ENCODE peak calls at places on chromosomes 4 and X, in five cellular contexts. One of them, this sample, is unnamed.

GRCh38 chrX:24241822-24242648 is 71.8 kb downstream of the SUPT20HL2 start:
- DNase-seq in A673: peak; percentile 80
- DNase-seq in Peyer's patch: no peak
- DNase-seq in GM06990: no peak
- DNase-seq in suprapubic skin: no peak
- DNase-seq in this sample: no peak

GRCh38 chr4:23877758-23878229 is 12.1 kb downstream of the PPARGC1A start:
- DNase-seq in suprapubic skin: no peak
- DNase-seq in GM06990: no peak
- DNase-seq in Peyer's patch: peak; percentile 76
- DNase-seq in A673: no peak
- DNase-seq in this sample: no peak

GRCh38 chrX:119760026-119760902 is 1.9 kb downstream of the SOWAHD start:
- DNase-seq in A673: no peak
- DNase-seq in suprapubic skin: no peak
- DNase-seq in GM06990: peak; percentile 68
- DNase-seq in Peyer's patch: peak; percentile 58
- DNase-seq in this sample: no peak

GRCh38 chr4:133152801-133153526 is 3.9 kb downstream of the PCDH10 start:
- DNase-seq in Peyer's patch: no peak
- DNase-seq in A673: peak; percentile 51
- DNase-seq in suprapubic skin: peak; percentile 31
- DNase-seq in GM06990: no peak
- DNase-seq in this sample: no peak

GRCh38 chr4:89446193-89446592 is 138.6 kb upstream of the GPRIN3 start:
- DNase-seq in suprapubic skin: no peak
- DNase-seq in GM06990: no peak
- DNase-seq in A673: no peak
- DNase-seq in Peyer's patch: no peak
- DNase-seq in this sample: no peak

GRCh38 chr4:120769227-120769626 is 153.3 kb downstream of the PRDM5 start:
- DNase-seq in Peyer's patch: no peak
- DNase-seq in GM06990: no peak
- DNase-seq in A673: no peak
- DNase-seq in suprapubic skin: no peak
- DNase-seq in this sample: peak; percentile 93

GRCh38 chr4:151199496-151200190 is 77.3 kb upstream of the PRSS48 start:
- DNase-seq in suprapubic skin: no peak
- DNase-seq in A673: no peak
- DNase-seq in GM06990: no peak
- DNase-seq in Peyer's patch: no peak
- DNase-seq in this sample: no peak

GRCh38 chr4:168699224-168699878 is 202.5 kb downstream of the PALLD start:
- DNase-seq in suprapubic skin: no peak
- DNase-seq in A673: no peak
- DNase-seq in GM06990: no peak
- DNase-seq in Peyer's patch: no peak
- DNase-seq in this sample: no peak

GRCh38 chr4:138222041-138222440 is 20.1 kb downstream of the SLC7A11 start:
- DNase-seq in GM06990: no peak
- DNase-seq in suprapubic skin: no peak
- DNase-seq in Peyer's patch: no peak
- DNase-seq in A673: peak; percentile 96
- DNase-seq in this sample: no peak

GRCh38 chr4:165668694-165669093 is 204.3 kb upstream of the TLL1 start:
- DNase-seq in suprapubic skin: no peak
- DNase-seq in A673: peak; percentile 46
- DNase-seq in Peyer's patch: no peak
- DNase-seq in GM06990: no peak
- DNase-seq in this sample: peak; percentile 58

GRCh38 chr4:28435346-28435745 is 1574.7 kb downstream of the STIM2 start:
- DNase-seq in A673: no peak
- DNase-seq in GM06990: no peak
- DNase-seq in Peyer's patch: no peak
- DNase-seq in suprapubic skin: no peak
- DNase-seq in this sample: no peak

GRCh38 chr4:2084316-2084715 is 25.2 kb downstream of the NAT8L start:
- DNase-seq in GM06990: no peak
- DNase-seq in A673: no peak
- DNase-seq in suprapubic skin: peak; percentile 53
- DNase-seq in Peyer's patch: no peak
- DNase-seq in this sample: no peak

GRCh38 chr4:85600501-85600900 is 125.6 kb downstream of the ARHGAP24 start:
- DNase-seq in A673: no peak
- DNase-seq in Peyer's patch: no peak
- DNase-seq in suprapubic skin: no peak
- DNase-seq in GM06990: no peak
- DNase-seq in this sample: no peak

GRCh38 chr4:103303011-103303410 is 104.9 kb upstream of the CENPE start:
- DNase-seq in Peyer's patch: no peak
- DNase-seq in suprapubic skin: no peak
- DNase-seq in GM06990: no peak
- DNase-seq in A673: no peak
- DNase-seq in this sample: no peak

GRCh38 chr4:48815483-48815882 is 15.4 kb upstream of the OCIAD1 start:
- DNase-seq in A673: no peak
- DNase-seq in GM06990: peak; percentile 33
- DNase-seq in suprapubic skin: no peak
- DNase-seq in Peyer's patch: no peak
- DNase-seq in this sample: no peak

GRCh38 chr4:2799971-2800690 is 7.2 kb downstream of the SH3BP2 start:
- DNase-seq in suprapubic skin: peak; percentile 76
- DNase-seq in A673: no peak
- DNase-seq in GM06990: peak; percentile 31
- DNase-seq in Peyer's patch: peak; percentile 47
- DNase-seq in this sample: no peak

GRCh38 chrX:110050885-110051284 is 48.0 kb downstream of the TMEM164 start:
- DNase-seq in suprapubic skin: no peak
- DNase-seq in GM06990: no peak
- DNase-seq in Peyer's patch: no peak
- DNase-seq in A673: no peak
- DNase-seq in this sample: no peak

GRCh38 chr4:38456096-38456495 is 207.9 kb upstream of the KLF3 start:
- DNase-seq in Peyer's patch: no peak
- DNase-seq in GM06990: no peak
- DNase-seq in suprapubic skin: no peak
- DNase-seq in A673: no peak
- DNase-seq in this sample: no peak

GRCh38 chrX:104343408-104344129 is 88.8 kb upstream of the ESX1 start:
- DNase-seq in Peyer's patch: peak; percentile 69
- DNase-seq in GM06990: no peak
- DNase-seq in A673: peak; percentile 77
- DNase-seq in suprapubic skin: no peak
- DNase-seq in this sample: peak; percentile 39

GRCh38 chrX:1398431-1399340 is 6.8 kb upstream of the SLC25A6 start:
- DNase-seq in suprapubic skin: no peak
- DNase-seq in GM06990: no peak
- DNase-seq in A673: no peak
- DNase-seq in Peyer's patch: peak; percentile 45
- DNase-seq in this sample: no peak

GRCh38 chr4:6695660-6696581 is 2.2 kb downstream of the S100P start:
- DNase-seq in GM06990: no peak
- DNase-seq in Peyer's patch: peak; percentile 76
- DNase-seq in suprapubic skin: no peak
- DNase-seq in A673: no peak
- DNase-seq in this sample: no peak

GRCh38 chrX:111086521-111087127 is 9.4 kb upstream of the PAK3 start:
- DNase-seq in Peyer's patch: no peak
- DNase-seq in GM06990: no peak
- DNase-seq in suprapubic skin: no peak
- DNase-seq in A673: no peak
- DNase-seq in this sample: peak; percentile 22

GRCh38 chr4:129220254-129220653 is 124.3 kb downstream of the C4orf33 start:
- DNase-seq in Peyer's patch: no peak
- DNase-seq in GM06990: no peak
- DNase-seq in A673: no peak
- DNase-seq in suprapubic skin: no peak
- DNase-seq in this sample: no peak

GRCh38 chrX:42708222-42708621 is 69.7 kb downstream of the PPP1R2C start:
- DNase-seq in Peyer's patch: no peak
- DNase-seq in A673: no peak
- DNase-seq in GM06990: no peak
- DNase-seq in suprapubic skin: no peak
- DNase-seq in this sample: no peak

GRCh38 chr4:1739358-1739757 is 18.0 kb downstream of the TACC3 start:
- DNase-seq in GM06990: no peak
- DNase-seq in Peyer's patch: no peak
- DNase-seq in suprapubic skin: no peak
- DNase-seq in A673: no peak
- DNase-seq in this sample: no peak

GRCh38 chrX:153913211-153913610 is 8.7 kb downstream of the AVPR2 start:
- DNase-seq in A673: no peak
- DNase-seq in GM06990: no peak
- DNase-seq in suprapubic skin: no peak
- DNase-seq in Peyer's patch: no peak
- DNase-seq in this sample: no peak

GRCh38 chr4:181301735-181302380 is 941.3 kb upstream of the TENM3 start:
- DNase-seq in suprapubic skin: no peak
- DNase-seq in A673: peak; percentile 50
- DNase-seq in Peyer's patch: peak; percentile 80
- DNase-seq in GM06990: no peak
- DNase-seq in this sample: peak; percentile 2

GRCh38 chr4:185106353-185106752 is 36.7 kb upstream of the SLC25A4 start:
- DNase-seq in suprapubic skin: no peak
- DNase-seq in Peyer's patch: no peak
- DNase-seq in GM06990: no peak
- DNase-seq in A673: no peak
- DNase-seq in this sample: no peak

GRCh38 chr4:138225477-138225876 is 16.7 kb downstream of the SLC7A11 start:
- DNase-seq in GM06990: no peak
- DNase-seq in Peyer's patch: no peak
- DNase-seq in suprapubic skin: no peak
- DNase-seq in A673: no peak
- DNase-seq in this sample: no peak

GRCh38 chr4:113646456-113646809 is 115.1 kb downstream of the CAMK2D start:
- DNase-seq in GM06990: no peak
- DNase-seq in A673: peak; percentile 52
- DNase-seq in suprapubic skin: no peak
- DNase-seq in Peyer's patch: no peak
- DNase-seq in this sample: no peak

GRCh38 chr4:184816962-184817361 is 8.8 kb downstream of the ACSL1 start:
- DNase-seq in A673: no peak
- DNase-seq in GM06990: no peak
- DNase-seq in Peyer's patch: no peak
- DNase-seq in suprapubic skin: no peak
- DNase-seq in this sample: no peak

GRCh38 chr4:165053645-165054044 is at the start of gene TRIM75:
- DNase-seq in A673: no peak
- DNase-seq in Peyer's patch: no peak
- DNase-seq in suprapubic skin: no peak
- DNase-seq in GM06990: no peak
- DNase-seq in this sample: no peak

GRCh38 chr4:186137193-186137792 is 32.8 kb downstream of the FAM149A start:
- DNase-seq in A673: peak; percentile 38
- DNase-seq in Peyer's patch: no peak
- DNase-seq in suprapubic skin: no peak
- DNase-seq in GM06990: no peak
- DNase-seq in this sample: no peak

DNA sequence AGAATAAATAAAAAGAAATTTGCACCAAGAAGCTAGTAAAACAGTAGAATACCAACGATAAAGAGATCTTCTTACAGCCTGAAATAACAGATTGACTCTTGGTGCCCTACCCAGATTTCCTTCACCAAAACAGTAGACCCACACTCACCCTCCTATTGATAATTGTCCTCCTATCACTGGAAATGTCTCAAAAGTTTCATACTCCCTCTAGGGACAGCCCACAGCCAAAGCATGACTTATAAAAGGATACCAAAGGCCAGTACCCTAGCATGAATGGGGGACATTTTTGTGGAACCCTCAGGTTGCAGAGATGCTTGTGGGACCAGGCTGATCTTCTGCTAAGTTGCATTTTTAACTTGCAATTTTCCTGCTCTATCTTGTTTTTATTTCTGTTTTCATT is 104.1 kb downstream of the INPP4B start:
- DNase-seq in A673: peak; percentile 17
- DNase-seq in Peyer's patch: no peak
- DNase-seq in GM06990: no peak
- DNase-seq in suprapubic skin: no peak
- DNase-seq in this sample: no peak
- TF ChIP-seq CTCF in A673: peak; percentile 27
- TF ChIP-seq CTCF in Peyer's patch: no peak
- TF ChIP-seq CTCF in GM06990: peak; percentile 10
- TF ChIP-seq CTCF in suprapubic skin: no peak
- TF ChIP-seq CTCF in this sample: peak; percentile 19

DNA sequence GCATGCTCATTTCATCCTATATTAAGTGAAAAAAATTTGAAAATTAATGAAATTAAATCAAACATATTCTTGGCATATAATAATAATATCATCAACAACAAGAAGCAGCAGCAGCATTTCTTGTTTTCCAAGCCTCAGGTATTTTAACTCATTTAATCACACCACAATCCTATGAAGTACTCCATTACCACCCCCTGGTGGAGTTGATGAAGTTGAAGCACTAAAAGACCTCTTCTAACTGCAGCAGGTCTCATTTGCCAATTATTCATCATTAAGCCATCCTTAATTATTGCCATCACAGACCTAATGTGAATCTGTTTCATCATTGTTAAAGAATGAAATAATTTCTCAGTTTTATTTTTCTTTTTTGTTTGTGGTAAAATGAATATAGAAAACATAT is 801.4 kb upstream of the GRID2 start:
- DNase-seq in suprapubic skin: no peak
- DNase-seq in A673: no peak
- DNase-seq in Peyer's patch: no peak
- DNase-seq in GM06990: no peak
- DNase-seq in this sample: no peak
- TF ChIP-seq CTCF in suprapubic skin: no peak
- TF ChIP-seq CTCF in A673: no peak
- TF ChIP-seq CTCF in Peyer's patch: peak; percentile 25
- TF ChIP-seq CTCF in GM06990: no peak
- TF ChIP-seq CTCF in this sample: peak; percentile 37

GRCh38 chr4:101393256-101393655 is 45.9 kb upstream of the PPP3CA start:
- DNase-seq in GM06990: no peak
- DNase-seq in A673: no peak
- DNase-seq in Peyer's patch: peak; percentile 49
- DNase-seq in suprapubic skin: no peak
- DNase-seq in this sample: peak; percentile 29
- TF ChIP-seq CTCF in GM06990: no peak
- TF ChIP-seq CTCF in A673: no peak
- TF ChIP-seq CTCF in Peyer's patch: no peak
- TF ChIP-seq CTCF in suprapubic skin: no peak
- TF ChIP-seq CTCF in this sample: no peak

GRCh38 chrX:307261-308111 is 11.1 kb downstream of the GTPBP6 start:
- DNase-seq in suprapubic skin: peak; percentile 72
- DNase-seq in A673: no peak
- DNase-seq in GM06990: no peak
- DNase-seq in Peyer's patch: peak; percentile 40
- DNase-seq in this sample: no peak
- TF ChIP-seq CTCF in suprapubic skin: no peak
- TF ChIP-seq CTCF in A673: no peak
- TF ChIP-seq CTCF in GM06990: no peak
- TF ChIP-seq CTCF in Peyer's patch: no peak
- TF ChIP-seq CTCF in this sample: no peak

DNA sequence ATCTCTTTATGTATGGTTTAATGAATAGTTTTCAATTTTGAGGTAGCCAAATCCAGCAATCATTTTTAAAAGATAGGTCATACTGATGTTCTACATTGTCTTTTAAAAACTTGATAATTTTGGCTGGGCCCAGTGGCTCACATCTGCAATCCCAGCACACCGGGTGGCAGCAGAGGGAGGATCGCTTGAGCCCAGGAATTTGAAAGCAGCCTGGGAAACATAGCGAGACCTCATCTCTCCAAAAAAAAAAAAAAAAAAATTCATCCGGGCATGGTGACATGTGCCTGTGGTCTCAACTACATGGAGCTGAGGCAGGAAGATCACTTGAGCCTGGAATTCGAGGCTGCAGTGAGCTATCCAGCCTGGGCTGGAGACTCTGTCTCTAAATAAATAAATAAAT is 419.8 kb downstream of the GALNTL6 start:
- DNase-seq in GM06990: no peak
- DNase-seq in suprapubic skin: no peak
- DNase-seq in Peyer's patch: no peak
- DNase-seq in A673: peak; percentile 29
- DNase-seq in this sample: no peak
- TF ChIP-seq CTCF in GM06990: no peak
- TF ChIP-seq CTCF in suprapubic skin: no peak
- TF ChIP-seq CTCF in Peyer's patch: no peak
- TF ChIP-seq CTCF in A673: peak; percentile 42
- TF ChIP-seq CTCF in this sample: peak; percentile 34